ENCODE peak calls at places on chromosomes 3 and 15, in eight cellular contexts. C is caudate nucleus; R is SHP77; M is effector memory CD8-positive, alpha-beta T cell; I is adrenal gland; D is cardiac muscle cell; Y is GOT3; F is right lobe of liver. V is an unnamed sample.
A peak's percentile ranks its signal among the peaks of the same experiment; 100 is the strongest.

GRCh38 chr15:23629234-23629805 is 18.3 kb downstream of the MAGEL2 start:
- DNase-seq in C (no peak), R (peak; percentile 40), M (no peak), I (no peak), D (peak; percentile 21), Y (no peak), F (no peak), V (no peak)

GRCh38 chr15:28026764-28027713 is 72.1 kb downstream of the OCA2 start:
- DNase-seq in C (no peak), R (no peak), M (no peak), I (no peak), D (no peak), Y (no peak), F (no peak), V (no peak)

GRCh38 chr3:172394692-172395091 is 53.6 kb downstream of the GHSR start:
- DNase-seq in C (no peak), R (no peak), M (no peak), I (no peak), D (no peak), Y (no peak), F (no peak), V (no peak)

GRCh38 chr3:55091381-55092225 is 163.7 kb upstream of the LRTM1 start:
- DNase-seq in C (no peak), R (no peak), M (no peak), I (no peak), D (no peak), Y (no peak), F (no peak), V (peak; percentile 39)

GRCh38 chr3:5002174-5002870 is 23.1 kb downstream of the BHLHE40 start:
- DNase-seq in C (no peak), R (no peak), M (peak; percentile 67), I (no peak), D (no peak), Y (no peak), F (no peak), V (no peak)

GRCh38 chr3:66253790-66254620 is 33.2 kb downstream of the SLC25A26 start:
- DNase-seq in C (no peak), R (no peak), M (peak; percentile 5), I (no peak), D (peak; percentile 24), Y (no peak), F (no peak), V (no peak)

GRCh38 chr3:119293105-119293683 is 989 bp upstream of the ARHGAP31 start:
- DNase-seq in C (no peak), R (no peak), M (no peak), I (no peak), D (no peak), Y (no peak), F (no peak), V (no peak)

GRCh38 chr15:92503458-92503857 is 109.8 kb downstream of the ST8SIA2 start:
- DNase-seq in C (no peak), R (no peak), M (no peak), I (no peak), D (no peak), Y (no peak), F (no peak), V (no peak)

GRCh38 chr3:13015286-13016082 is 57.7 kb downstream of the IQSEC1 start:
- DNase-seq in C (no peak), R (peak; percentile 20), M (peak; percentile 61), I (no peak), D (peak; percentile 34), Y (no peak), F (peak; percentile 55), V (no peak)

GRCh38 chr15:48761393-48762158 is 49.3 kb downstream of the CEP152 start:
- DNase-seq in C (no peak), R (no peak), M (no peak), I (no peak), D (no peak), Y (no peak), F (no peak), V (no peak)

GRCh38 chr3:184347321-184348056 is 10.1 kb downstream of the FAM131A start:
- DNase-seq in C (no peak), R (no peak), M (no peak), I (no peak), D (no peak), Y (no peak), F (no peak), V (no peak)

GRCh38 chr15:66595937-66596545 is 30.2 kb upstream of the LCTL start:
- DNase-seq in C (no peak), R (no peak), M (no peak), I (no peak), D (no peak), Y (no peak), F (no peak), V (no peak)

GRCh38 chr3:4772171-4772804 is 206.9 kb upstream of the BHLHE40 start:
- DNase-seq in C (no peak), R (no peak), M (no peak), I (peak; percentile 93), D (no peak), Y (no peak), F (peak; percentile 64), V (no peak)

GRCh38 chr15:47998523-47999113 is 122.2 kb upstream of the SLC24A5 start:
- DNase-seq in C (no peak), R (no peak), M (no peak), I (no peak), D (no peak), Y (no peak), F (no peak), V (no peak)

GRCh38 chr15:81323559-81323943 is 390 bp downstream of the STARD5 start:
- DNase-seq in C (no peak), R (no peak), M (no peak), I (no peak), D (no peak), Y (no peak), F (no peak), V (no peak)

GRCh38 chr3:145942052-145942451 is 218.9 kb downstream of the PLOD2 start:
- DNase-seq in C (no peak), R (no peak), M (no peak), I (no peak), D (no peak), Y (no peak), F (no peak), V (no peak)

GRCh38 chr3:105315827-105316226 is 50.9 kb upstream of the ALCAM start:
- DNase-seq in C (no peak), R (no peak), M (no peak), I (no peak), D (no peak), Y (no peak), F (no peak), V (no peak)

GRCh38 chr3:114216186-114216970 is 21.0 kb downstream of the ZNF80 start:
- DNase-seq in C (no peak), R (no peak), M (no peak), I (no peak), D (no peak), Y (no peak), F (no peak), V (no peak)

GRCh38 chr15:78481917-78482316 is 25.5 kb upstream of the HYKK start:
- DNase-seq in C (no peak), R (no peak), M (no peak), I (no peak), D (no peak), Y (no peak), F (no peak), V (no peak)

GRCh38 chr3:154775821-154776548 is 304.1 kb upstream of the MME start:
- DNase-seq in C (no peak), R (no peak), M (no peak), I (no peak), D (no peak), Y (no peak), F (no peak), V (no peak)

GRCh38 chr3:184532940-184533732 is 28.4 kb upstream of the EPHB3 start:
- DNase-seq in C (no peak), R (no peak), M (no peak), I (peak; percentile 8), D (peak; percentile 40), Y (no peak), F (no peak), V (no peak)

GRCh38 chr15:92693922-92694331 is 38.4 kb upstream of the FAM174B start:
- DNase-seq in C (no peak), R (peak; percentile 58), M (no peak), I (no peak), D (peak; percentile 64), Y (no peak), F (no peak), V (no peak)

GRCh38 chr3:140247775-140248174 is 312.8 kb downstream of the CLSTN2 start:
- DNase-seq in C (no peak), R (no peak), M (no peak), I (no peak), D (no peak), Y (no peak), F (no peak), V (no peak)

GRCh38 chr15:63918901-63919348 is 85.2 kb upstream of the HERC1 start:
- DNase-seq in C (no peak), R (no peak), M (no peak), I (no peak), D (no peak), Y (no peak), F (no peak), V (no peak)

GRCh38 chr3:127775398-127776109 is 46.8 kb downstream of the MGLL start:
- DNase-seq in C (no peak), R (peak; percentile 59), M (no peak), I (no peak), D (no peak), Y (no peak), F (no peak), V (peak; percentile 56)

GRCh38 chr3:187728248-187728647 is 17.0 kb downstream of the BCL6 start:
- DNase-seq in C (no peak), R (no peak), M (no peak), I (no peak), D (no peak), Y (no peak), F (no peak), V (no peak)

GRCh38 chr3:94258851-94259250 is 196.0 kb downstream of the NSUN3 start:
- DNase-seq in C (no peak), R (no peak), M (no peak), I (no peak), D (no peak), Y (no peak), F (no peak), V (no peak)

V was measured in amniotic stem cell.